ENCODE peak calls at places on chromosomes 4 and X, in seven cellular contexts. X, O, S, P, W, A and T are unnamed samples.

GRCh38 chrX:20320461-20321159 is 53.9 kb upstream of the RPS6KA3 start:
- DNase-seq in W (no peak), X (no peak), P (no peak), O (peak; percentile 58), A (peak; percentile 13), S (peak; percentile 48), T (peak; percentile 69)

GRCh38 chr4:156762851-156763250 is 208.7 kb downstream of the PDGFC start:
- DNase-seq in O (no peak), W (no peak), X (no peak), P (no peak), S (no peak), A (no peak), T (no peak)

GRCh38 chr4:142091085-142091513 is 454.7 kb downstream of the IL15 start:
- DNase-seq in P (no peak), X (no peak), O (no peak), W (no peak), S (no peak), A (no peak), T (no peak)

GRCh38 chr4:98642991-98643426 is 15.4 kb downstream of the TSPAN5 start:
- DNase-seq in S (no peak), W (no peak), X (no peak), A (no peak), P (no peak), O (no peak), T (no peak)

GRCh38 chr4:131046821-131047220 is 1950.9 kb downstream of the C4orf33 start:
- DNase-seq in S (no peak), P (no peak), W (no peak), A (no peak), O (no peak), X (no peak), T (no peak)

GRCh38 chr4:22094217-22094616 is 145.6 kb upstream of the KCNIP4 start:
- DNase-seq in X (no peak), A (no peak), S (no peak), W (no peak), P (no peak), O (no peak), T (no peak)

GRCh38 chrX:16278927-16279326 is 111.6 kb downstream of the MAGEB17 start:
- DNase-seq in O (no peak), W (no peak), P (no peak), S (no peak), X (no peak), A (no peak), T (no peak)

GRCh38 chrX:93319604-93320003 is 353.8 kb downstream of the NAP1L3 start:
- DNase-seq in O (no peak), W (no peak), S (no peak), P (no peak), A (no peak), X (no peak), T (no peak)

GRCh38 chr4:2619459-2619858 is 83.0 kb downstream of the FAM193A start:
- DNase-seq in X (no peak), S (no peak), P (no peak), A (no peak), O (no peak), W (no peak), T (no peak)

GRCh38 chrX:72569786-72570185 is 2.9 kb downstream of the HDAC8 start:
- DNase-seq in S (no peak), A (no peak), X (no peak), W (no peak), P (no peak), O (no peak), T (no peak)

GRCh38 chrX:108399427-108400165 is 38.6 kb downstream of the COL4A6 start:
- DNase-seq in W (no peak), S (no peak), A (no peak), X (no peak), O (no peak), P (no peak), T (no peak)

GRCh38 chr4:89204624-89205023 is 93.3 kb downstream of the TIGD2 start:
- DNase-seq in A (no peak), W (no peak), O (no peak), S (no peak), P (no peak), X (no peak), T (no peak)

GRCh38 chr4:40325406-40326019 is 9.6 kb upstream of the CHRNA9 start:
- DNase-seq in W (no peak), X (no peak), S (peak; percentile 63), O (peak; percentile 53), A (peak; percentile 83), P (no peak), T (peak; percentile 77)

GRCh38 chr4:54683616-54684346 is 26.0 kb downstream of the KIT start:
- DNase-seq in X (no peak), P (no peak), W (no peak), A (peak; percentile 56), O (peak; percentile 49), S (peak; percentile 54), T (peak; percentile 40)

GRCh38 chrX:39158801-39159657 is 357.8 kb downstream of the MID1IP1 start:
- DNase-seq in W (no peak), O (no peak), P (no peak), A (no peak), S (peak; percentile 67), X (no peak), T (no peak)

GRCh38 chr4:66575024-66575696 is 904.9 kb upstream of the EPHA5 start:
- DNase-seq in A (no peak), S (no peak), P (no peak), X (peak; percentile 24), W (no peak), O (no peak), T (no peak)

GRCh38 chr4:33494150-33494549 is 2750.2 kb downstream of the ARAP2 start:
- DNase-seq in P (no peak), S (no peak), X (no peak), A (no peak), W (no peak), O (no peak), T (no peak)

GRCh38 chr4:6541789-6542188 is 33.2 kb upstream of the MAN2B2 start:
- DNase-seq in X (no peak), A (no peak), W (no peak), S (no peak), P (no peak), O (no peak), T (no peak)

GRCh38 chrX:155313766-155314165 is 20.6 kb downstream of the CLIC2 start:
- DNase-seq in X (no peak), P (no peak), A (no peak), O (no peak), S (no peak), W (no peak), T (no peak)

GRCh38 chr4:127776620-127777019 is 5.5 kb upstream of the HSPA4L start:
- DNase-seq in O (no peak), X (no peak), A (no peak), P (no peak), W (no peak), S (no peak), T (no peak)

GRCh38 chr4:17667653-17668201 is 53.3 kb downstream of the MED28 start:
- DNase-seq in S (no peak), W (no peak), O (no peak), A (no peak), X (no peak), P (no peak), T (no peak)

GRCh38 chr4:26005764-26006163 is 91.7 kb downstream of the SMIM20 start:
- DNase-seq in X (no peak), P (no peak), A (no peak), S (no peak), W (no peak), O (no peak), T (no peak)

GRCh38 chr4:94669672-94670664 is 87.8 kb upstream of the BMPR1B start:
- DNase-seq in A (no peak), P (no peak), W (no peak), O (no peak), X (no peak), S (no peak), T (no peak)

GRCh38 chrX:1581132-1581531 is 10.3 kb upstream of the AKAP17A start:
- DNase-seq in P (no peak), X (no peak), A (peak; percentile 60), W (no peak), O (peak; percentile 68), S (no peak), T (no peak)
- TF ChIP-seq CTCF in P (peak; percentile 81), X (peak; percentile 59), A (peak; percentile 44), W (peak; percentile 73), O (peak; percentile 62), S (peak; percentile 98), T (peak; percentile 82)

DNA sequence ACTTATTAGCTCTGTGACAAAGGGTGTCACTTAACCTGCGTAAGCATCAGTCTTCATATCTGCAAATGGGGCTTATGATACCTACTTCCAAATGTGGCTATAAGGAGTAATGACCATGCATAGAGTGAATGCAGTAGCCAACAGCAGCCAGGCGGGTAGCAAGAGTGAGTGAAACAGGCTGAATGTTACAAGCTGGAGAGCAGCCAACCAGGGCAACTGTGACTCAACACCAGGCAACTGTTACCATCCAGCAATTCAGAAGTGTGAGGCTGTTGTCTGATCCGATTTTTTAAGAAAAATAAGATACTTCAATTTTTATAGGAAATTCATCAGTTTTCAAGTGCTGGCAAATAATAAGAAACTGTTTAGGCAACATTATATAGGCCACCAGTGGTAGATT is 270.2 kb upstream of the TAPT1 start:
- DNase-seq in P (no peak), S (no peak), W (no peak), X (no peak), O (no peak), A (no peak), T (no peak)
- TF ChIP-seq CTCF in P (no peak), S (no peak), W (no peak), X (no peak), O (no peak), A (no peak), T (no peak)

DNA sequence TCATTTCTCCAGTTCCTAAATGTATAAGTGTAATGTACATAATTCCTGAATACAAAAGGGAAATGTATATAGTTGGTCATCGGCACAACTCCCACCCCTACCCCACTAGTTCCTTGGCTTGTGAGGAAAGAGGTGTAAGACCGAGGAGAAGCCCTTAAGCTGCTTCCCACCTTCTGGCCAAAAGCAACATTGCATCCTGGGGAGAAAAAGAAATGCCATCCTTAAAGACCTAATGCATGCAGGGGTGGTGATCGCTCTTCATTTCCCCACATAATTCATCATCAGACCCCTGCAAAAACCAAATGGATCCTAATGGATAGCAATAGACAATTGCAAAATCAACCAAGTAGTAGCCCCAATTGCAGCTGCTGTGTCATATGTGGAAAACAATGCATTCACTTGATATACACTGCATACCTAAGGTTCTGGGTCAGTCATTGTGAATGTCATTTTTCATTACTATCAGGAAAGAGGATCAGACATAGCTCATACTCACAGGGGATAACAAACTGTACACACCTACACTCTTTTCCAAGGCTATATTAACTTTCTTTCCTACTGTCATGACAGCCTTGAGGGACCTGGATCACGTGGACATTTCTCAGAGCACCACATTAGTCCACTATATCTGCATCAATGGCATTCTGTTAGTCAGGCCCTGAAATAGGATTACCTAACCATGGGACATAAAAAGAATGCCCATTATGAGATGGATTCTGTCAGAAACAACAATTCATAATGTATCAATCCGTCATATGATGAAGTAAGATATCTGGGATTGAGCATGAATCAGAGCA is 31.7 kb upstream of the NFXL1 start:
- DNase-seq in S (no peak), O (no peak), A (no peak), P (no peak), W (no peak), X (no peak), T (no peak)
- TF ChIP-seq CTCF in S (no peak), O (no peak), A (no peak), P (no peak), W (no peak), X (no peak), T (no peak)

DNA sequence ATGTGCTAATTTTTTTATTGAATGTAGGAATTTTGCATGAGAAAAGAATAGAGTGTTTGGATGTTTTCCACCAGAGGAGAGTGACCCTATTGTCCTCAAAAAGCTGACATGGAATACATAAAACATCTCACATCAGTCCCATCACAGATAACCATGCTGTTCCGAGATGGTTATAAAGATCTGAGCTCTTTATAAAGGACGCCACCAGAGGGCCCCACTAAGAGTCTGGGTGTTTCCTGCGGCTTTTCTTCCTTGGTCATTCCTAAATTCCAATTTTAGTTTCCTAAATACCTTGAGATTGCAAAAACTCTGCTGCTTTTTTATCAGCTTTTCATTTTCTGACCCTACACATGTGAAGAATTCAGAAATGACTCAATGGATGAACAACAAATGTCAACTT is 504.5 kb upstream of the FRG1 start:
- DNase-seq in A (no peak), W (no peak), S (no peak), X (no peak), O (no peak), P (no peak), T (no peak)
- TF ChIP-seq CTCF in A (peak; percentile 5), W (no peak), S (peak; percentile 14), X (no peak), O (no peak), P (no peak), T (no peak)